ENCODE peak calls at places on chromosomes 16 and 17, in ten cellular contexts. One of them, this sample, is unnamed.

GRCh38 chr17:39927928-39928867 is 666 bp downstream of the LRRC3C start:
- DNase-seq in fibroblast of lung: no peak
- DNase-seq in psoas muscle: peak; percentile 74
- DNase-seq in A673: no peak
- DNase-seq in neural progenitor cell: peak; percentile 75
- DNase-seq in foreskin fibroblast: peak; percentile 16
- DNase-seq in esophagus muscularis mucosa: peak; percentile 93
- DNase-seq in AG09309: no peak
- DNase-seq in sigmoid colon: peak; percentile 85
- DNase-seq in kidney: peak; percentile 81
- DNase-seq in this sample: no peak

GRCh38 chr17:82655038-82655479 is 6.8 kb upstream of the WDR45B start:
- DNase-seq in fibroblast of lung: no peak
- DNase-seq in psoas muscle: peak; percentile 31
- DNase-seq in A673: no peak
- DNase-seq in neural progenitor cell: no peak
- DNase-seq in foreskin fibroblast: no peak
- DNase-seq in esophagus muscularis mucosa: no peak
- DNase-seq in AG09309: no peak
- DNase-seq in sigmoid colon: no peak
- DNase-seq in kidney: no peak
- DNase-seq in this sample: no peak

GRCh38 chr16:82587289-82587688 is 39.5 kb upstream of the CDH13 start:
- DNase-seq in fibroblast of lung: no peak
- DNase-seq in psoas muscle: no peak
- DNase-seq in A673: no peak
- DNase-seq in neural progenitor cell: no peak
- DNase-seq in foreskin fibroblast: no peak
- DNase-seq in esophagus muscularis mucosa: no peak
- DNase-seq in AG09309: no peak
- DNase-seq in sigmoid colon: no peak
- DNase-seq in kidney: no peak
- DNase-seq in this sample: no peak

GRCh38 chr16:2194166-2194834 is 2.1 kb downstream of the CASKIN1 start:
- DNase-seq in fibroblast of lung: peak; percentile 42
- DNase-seq in psoas muscle: no peak
- DNase-seq in A673: peak; percentile 71
- DNase-seq in neural progenitor cell: peak; percentile 51
- DNase-seq in foreskin fibroblast: peak; percentile 76
- DNase-seq in esophagus muscularis mucosa: no peak
- DNase-seq in AG09309: no peak
- DNase-seq in sigmoid colon: no peak
- DNase-seq in kidney: no peak
- DNase-seq in this sample: peak; percentile 28

GRCh38 chr17:48352630-48353029 is 77.4 kb downstream of the SKAP1 start:
- DNase-seq in fibroblast of lung: no peak
- DNase-seq in psoas muscle: no peak
- DNase-seq in A673: no peak
- DNase-seq in neural progenitor cell: no peak
- DNase-seq in foreskin fibroblast: peak; percentile 22
- DNase-seq in esophagus muscularis mucosa: no peak
- DNase-seq in AG09309: no peak
- DNase-seq in sigmoid colon: no peak
- DNase-seq in kidney: no peak
- DNase-seq in this sample: no peak

GRCh38 chr16:84138824-84139627 is 6.0 kb downstream of the HSDL1 start:
- DNase-seq in fibroblast of lung: peak; percentile 54
- DNase-seq in psoas muscle: peak; percentile 71
- DNase-seq in A673: peak; percentile 49
- DNase-seq in neural progenitor cell: peak; percentile 37
- DNase-seq in foreskin fibroblast: peak; percentile 62
- DNase-seq in esophagus muscularis mucosa: no peak
- DNase-seq in AG09309: no peak
- DNase-seq in sigmoid colon: no peak
- DNase-seq in kidney: no peak
- DNase-seq in this sample: no peak

GRCh38 chr16:855471-855870 is 54.9 kb upstream of the GNG13 start:
- DNase-seq in fibroblast of lung: no peak
- DNase-seq in psoas muscle: peak; percentile 39
- DNase-seq in A673: no peak
- DNase-seq in neural progenitor cell: no peak
- DNase-seq in foreskin fibroblast: no peak
- DNase-seq in esophagus muscularis mucosa: no peak
- DNase-seq in AG09309: no peak
- DNase-seq in sigmoid colon: no peak
- DNase-seq in kidney: peak; percentile 70
- DNase-seq in this sample: no peak

GRCh38 chr17:68346448-68346847 is 55.2 kb downstream of the ARSG start:
- DNase-seq in fibroblast of lung: no peak
- DNase-seq in psoas muscle: peak; percentile 61
- DNase-seq in A673: peak; percentile 82
- DNase-seq in neural progenitor cell: peak; percentile 60
- DNase-seq in foreskin fibroblast: no peak
- DNase-seq in esophagus muscularis mucosa: no peak
- DNase-seq in AG09309: no peak
- DNase-seq in sigmoid colon: no peak
- DNase-seq in kidney: peak; percentile 74
- DNase-seq in this sample: no peak

GRCh38 chr17:40086150-40087044 is 14.0 kb downstream of the NR1D1 start:
- DNase-seq in fibroblast of lung: peak; percentile 49
- DNase-seq in psoas muscle: peak; percentile 87
- DNase-seq in A673: peak; percentile 43
- DNase-seq in neural progenitor cell: peak; percentile 83
- DNase-seq in foreskin fibroblast: peak; percentile 68
- DNase-seq in esophagus muscularis mucosa: no peak
- DNase-seq in AG09309: no peak
- DNase-seq in sigmoid colon: no peak
- DNase-seq in kidney: no peak
- DNase-seq in this sample: no peak

GRCh38 chr16:10978846-10979446 is 34.6 kb downstream of the CLEC16A start:
- DNase-seq in fibroblast of lung: no peak
- DNase-seq in psoas muscle: no peak
- DNase-seq in A673: no peak
- DNase-seq in neural progenitor cell: no peak
- DNase-seq in foreskin fibroblast: peak; percentile 59
- DNase-seq in esophagus muscularis mucosa: no peak
- DNase-seq in AG09309: no peak
- DNase-seq in sigmoid colon: no peak
- DNase-seq in kidney: no peak
- DNase-seq in this sample: no peak

GRCh38 chr16:8665529-8665928 is 8.9 kb upstream of the ABAT start:
- DNase-seq in fibroblast of lung: no peak
- DNase-seq in psoas muscle: no peak
- DNase-seq in A673: peak; percentile 30
- DNase-seq in neural progenitor cell: no peak
- DNase-seq in foreskin fibroblast: no peak
- DNase-seq in esophagus muscularis mucosa: no peak
- DNase-seq in AG09309: no peak
- DNase-seq in sigmoid colon: no peak
- DNase-seq in kidney: no peak
- DNase-seq in this sample: no peak

GRCh38 chr16:8663192-8664089 is 11.0 kb upstream of the ABAT start:
- DNase-seq in fibroblast of lung: no peak
- DNase-seq in psoas muscle: no peak
- DNase-seq in A673: no peak
- DNase-seq in neural progenitor cell: no peak
- DNase-seq in foreskin fibroblast: no peak
- DNase-seq in esophagus muscularis mucosa: no peak
- DNase-seq in AG09309: no peak
- DNase-seq in sigmoid colon: no peak
- DNase-seq in kidney: no peak
- DNase-seq in this sample: no peak

GRCh38 chr16:8661703-8662102 is 12.7 kb upstream of the ABAT start:
- DNase-seq in fibroblast of lung: no peak
- DNase-seq in psoas muscle: no peak
- DNase-seq in A673: no peak
- DNase-seq in neural progenitor cell: no peak
- DNase-seq in foreskin fibroblast: no peak
- DNase-seq in esophagus muscularis mucosa: no peak
- DNase-seq in AG09309: no peak
- DNase-seq in sigmoid colon: no peak
- DNase-seq in kidney: no peak
- DNase-seq in this sample: no peak

GRCh38 chr16:8656376-8656775 is 18.0 kb upstream of the ABAT start:
- DNase-seq in fibroblast of lung: no peak
- DNase-seq in psoas muscle: no peak
- DNase-seq in A673: no peak
- DNase-seq in neural progenitor cell: no peak
- DNase-seq in foreskin fibroblast: no peak
- DNase-seq in esophagus muscularis mucosa: no peak
- DNase-seq in AG09309: no peak
- DNase-seq in sigmoid colon: no peak
- DNase-seq in kidney: no peak
- DNase-seq in this sample: no peak

GRCh38 chr16:8660841-8661301 is 13.5 kb upstream of the ABAT start:
- DNase-seq in fibroblast of lung: peak; percentile 53
- DNase-seq in psoas muscle: peak; percentile 74
- DNase-seq in A673: peak; percentile 83
- DNase-seq in neural progenitor cell: peak; percentile 86
- DNase-seq in foreskin fibroblast: peak; percentile 74
- DNase-seq in esophagus muscularis mucosa: no peak
- DNase-seq in AG09309: no peak
- DNase-seq in sigmoid colon: peak; percentile 74
- DNase-seq in kidney: peak; percentile 83
- DNase-seq in this sample: peak; percentile 21
- TF ChIP-seq CTCF in fibroblast of lung: peak; percentile 75
- TF ChIP-seq CTCF in psoas muscle: peak; percentile 62
- TF ChIP-seq CTCF in A673: peak; percentile 73
- TF ChIP-seq CTCF in neural progenitor cell: peak; percentile 72
- TF ChIP-seq CTCF in foreskin fibroblast: peak; percentile 83
- TF ChIP-seq CTCF in esophagus muscularis mucosa: peak; percentile 44
- TF ChIP-seq CTCF in AG09309: peak; percentile 83
- TF ChIP-seq CTCF in sigmoid colon: peak; percentile 9
- TF ChIP-seq CTCF in kidney: peak; percentile 84
- TF ChIP-seq CTCF in this sample: peak; percentile 84

GRCh38 chr16:89999831-90000574 is 19.3 kb downstream of the DBNDD1 start:
- DNase-seq in fibroblast of lung: no peak
- DNase-seq in psoas muscle: peak; percentile 39
- DNase-seq in A673: no peak
- DNase-seq in neural progenitor cell: no peak
- DNase-seq in foreskin fibroblast: no peak
- DNase-seq in esophagus muscularis mucosa: no peak
- DNase-seq in AG09309: no peak
- DNase-seq in sigmoid colon: no peak
- DNase-seq in kidney: no peak
- DNase-seq in this sample: no peak
- H3K4me3 ChIP-seq in fibroblast of lung: no peak overlapping the region
- H3K4me3 ChIP-seq in psoas muscle: no peak overlapping the region
- H3K4me3 ChIP-seq in A673: no peak overlapping the region
- H3K4me3 ChIP-seq in neural progenitor cell: no peak overlapping the region
- H3K4me3 ChIP-seq in foreskin fibroblast: no peak overlapping the region
- H3K4me3 ChIP-seq in esophagus muscularis mucosa: no peak overlapping the region
- H3K4me3 ChIP-seq in AG09309: no peak overlapping the region
- H3K4me3 ChIP-seq in sigmoid colon: no peak overlapping the region
- H3K4me3 ChIP-seq in kidney: no peak overlapping the region
- H3K4me3 ChIP-seq in this sample: no peak overlapping the region

GRCh38 chr16:88662843-88663606 is at the start of gene MVD:
- DNase-seq in fibroblast of lung: peak; percentile 98
- DNase-seq in psoas muscle: peak; percentile 99
- DNase-seq in A673: peak; percentile 98
- DNase-seq in neural progenitor cell: peak; percentile 99
- DNase-seq in foreskin fibroblast: peak; percentile 99
- DNase-seq in esophagus muscularis mucosa: peak; percentile 99
- DNase-seq in AG09309: peak; percentile 85
- DNase-seq in sigmoid colon: peak; percentile 99
- DNase-seq in kidney: peak; percentile 99
- DNase-seq in this sample: peak; percentile 94
- TF ChIP-seq CTCF in fibroblast of lung: no peak
- TF ChIP-seq CTCF in psoas muscle: no peak
- TF ChIP-seq CTCF in A673: peak; percentile 34
- TF ChIP-seq CTCF in neural progenitor cell: peak; percentile 7
- TF ChIP-seq CTCF in foreskin fibroblast: no peak
- TF ChIP-seq CTCF in esophagus muscularis mucosa: no peak
- TF ChIP-seq CTCF in AG09309: peak; percentile 2
- TF ChIP-seq CTCF in sigmoid colon: no peak
- TF ChIP-seq CTCF in kidney: peak; percentile 4
- TF ChIP-seq CTCF in this sample: no peak

GRCh38 chr16:58125781-58126335 is 3.3 kb downstream of the CFAP20 start:
- DNase-seq in fibroblast of lung: no peak
- DNase-seq in psoas muscle: no peak
- DNase-seq in A673: no peak
- DNase-seq in neural progenitor cell: no peak
- DNase-seq in foreskin fibroblast: no peak
- DNase-seq in esophagus muscularis mucosa: no peak
- DNase-seq in AG09309: no peak
- DNase-seq in sigmoid colon: no peak
- DNase-seq in kidney: no peak
- DNase-seq in this sample: no peak
- H3K4me3 ChIP-seq in fibroblast of lung: no peak overlapping the region
- H3K4me3 ChIP-seq in psoas muscle: no peak overlapping the region
- H3K4me3 ChIP-seq in A673: no peak overlapping the region
- H3K4me3 ChIP-seq in neural progenitor cell: no peak overlapping the region
- H3K4me3 ChIP-seq in foreskin fibroblast: no peak overlapping the region
- H3K4me3 ChIP-seq in esophagus muscularis mucosa: peak overlapping the region; percentile 13
- H3K4me3 ChIP-seq in AG09309: no peak overlapping the region
- H3K4me3 ChIP-seq in sigmoid colon: no peak overlapping the region
- H3K4me3 ChIP-seq in kidney: no peak overlapping the region
- H3K4me3 ChIP-seq in this sample: no peak overlapping the region

GRCh38 chr17:18043491-18043890 is 4.3 kb downstream of the GID4 start:
- DNase-seq in fibroblast of lung: peak; percentile 40
- DNase-seq in psoas muscle: no peak
- DNase-seq in A673: peak; percentile 53
- DNase-seq in neural progenitor cell: no peak
- DNase-seq in foreskin fibroblast: peak; percentile 47
- DNase-seq in esophagus muscularis mucosa: no peak
- DNase-seq in AG09309: no peak
- DNase-seq in sigmoid colon: no peak
- DNase-seq in kidney: no peak
- DNase-seq in this sample: no peak
- TF ChIP-seq CTCF in fibroblast of lung: peak; percentile 29
- TF ChIP-seq CTCF in psoas muscle: peak; percentile 21
- TF ChIP-seq CTCF in A673: peak; percentile 41
- TF ChIP-seq CTCF in neural progenitor cell: no peak
- TF ChIP-seq CTCF in foreskin fibroblast: peak; percentile 22
- TF ChIP-seq CTCF in esophagus muscularis mucosa: no peak
- TF ChIP-seq CTCF in AG09309: no peak
- TF ChIP-seq CTCF in sigmoid colon: no peak
- TF ChIP-seq CTCF in kidney: peak; percentile 23
- TF ChIP-seq CTCF in this sample: peak; percentile 46

DNA sequence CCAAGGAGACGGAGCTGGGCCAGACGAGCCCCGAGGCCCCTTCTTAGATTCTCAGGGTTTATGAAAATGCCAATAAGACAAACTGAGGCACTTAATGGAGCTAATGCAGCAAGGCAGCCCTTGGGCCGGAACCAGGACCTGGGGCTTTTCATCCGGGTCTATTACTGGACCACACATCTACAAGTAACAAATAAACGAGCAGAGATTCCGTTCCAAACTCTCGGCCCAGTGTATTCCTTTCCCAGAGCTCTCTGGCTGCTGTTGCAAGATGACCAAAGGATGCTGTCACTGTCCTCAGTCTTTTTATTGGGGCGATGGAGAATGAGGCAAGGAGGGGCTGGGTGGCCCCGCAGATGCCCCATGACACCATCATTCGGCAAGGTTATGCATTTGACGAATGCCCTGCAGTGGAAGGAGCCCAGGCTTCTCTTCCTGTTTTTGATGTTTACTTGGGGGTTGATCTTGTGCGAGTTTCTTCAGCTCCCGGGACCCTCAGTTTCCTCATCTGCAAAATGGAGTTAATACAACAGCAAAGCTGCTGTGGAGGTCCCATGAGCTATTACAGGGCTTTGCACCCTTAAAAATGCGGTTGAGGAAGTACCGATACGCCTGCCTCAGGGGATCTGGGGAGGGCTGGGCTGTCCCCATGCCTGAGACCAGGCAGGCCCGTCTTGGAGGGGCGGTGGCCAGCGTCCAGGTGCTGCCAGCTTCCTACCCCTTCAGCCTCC is 1.1 kb upstream of the NTN1 start:
- DNase-seq in fibroblast of lung: no peak
- DNase-seq in psoas muscle: no peak
- DNase-seq in A673: no peak
- DNase-seq in neural progenitor cell: no peak
- DNase-seq in foreskin fibroblast: no peak
- DNase-seq in esophagus muscularis mucosa: no peak
- DNase-seq in AG09309: no peak
- DNase-seq in sigmoid colon: peak; percentile 47
- DNase-seq in kidney: no peak
- DNase-seq in this sample: no peak
- H3K4me3 ChIP-seq in fibroblast of lung: no peak overlapping the region
- H3K4me3 ChIP-seq in psoas muscle: peak overlapping the region; percentile 77
- H3K4me3 ChIP-seq in A673: peak overlapping the region; percentile 53
- H3K4me3 ChIP-seq in neural progenitor cell: peak overlapping the region; percentile 74
- H3K4me3 ChIP-seq in foreskin fibroblast: no peak overlapping the region
- H3K4me3 ChIP-seq in esophagus muscularis mucosa: peak overlapping the region; percentile 89
- H3K4me3 ChIP-seq in AG09309: no peak overlapping the region
- H3K4me3 ChIP-seq in sigmoid colon: peak overlapping the region; percentile 41
- H3K4me3 ChIP-seq in kidney: peak overlapping the region; percentile 37
- H3K4me3 ChIP-seq in this sample: no peak overlapping the region

This sample was measured in retinal pigment epithelial cell.